ENCODE peak calls at places on chromosomes 16 and 17, in five cellular contexts. J is AG09309, G is fibroblast of lung, B is thoracic aorta, P is SJSA1. Q is an unnamed sample.

GRCh38 chr17:43958953-43959352 is 5.2 kb upstream of the PYY start:
- DNase-seq in J (no peak), G (peak), B (no peak), P (no peak), Q (no peak)

GRCh38 chr17:31550389-31551056 is 159.0 kb downstream of the RAB11FIP4 start:
- DNase-seq in J (no peak), G (no peak), B (no peak), P (no peak), Q (peak)

GRCh38 chr17:71200597-71200996 is 920.2 kb upstream of the SOX9 start:
- DNase-seq in J (no peak), G (no peak), B (no peak), P (no peak), Q (no peak)

GRCh38 chr16:4538067-4538385 is 547 bp downstream of the CDIP1 start:
- DNase-seq in J (no peak), G (no peak), B (no peak), P (no peak), Q (no peak)

GRCh38 chr16:11539635-11540034 is 47.1 kb downstream of the LITAF start:
- DNase-seq in J (no peak), G (no peak), B (no peak), P (no peak), Q (no peak)

GRCh38 chr17:63930951-63931575 is 1.1 kb downstream of the CD79B start:
- DNase-seq in J (no peak), G (no peak), B (no peak), P (no peak), Q (no peak)

GRCh38 chr17:37698132-37698615 is 46.7 kb downstream of the HNF1B start:
- DNase-seq in J (no peak), G (no peak), B (no peak), P (no peak), Q (peak)

GRCh38 chr17:27299384-27300049 is 5.6 kb downstream of the WSB1 start:
- DNase-seq in J (no peak), G (no peak), B (no peak), P (no peak), Q (no peak)

GRCh38 chr16:69688589-69688988 is 37.8 kb downstream of the NQO1 start:
- DNase-seq in J (no peak), G (no peak), B (no peak), P (no peak), Q (no peak)

GRCh38 chr17:8821446-8822105 is 22.4 kb upstream of the MFSD6L start:
- DNase-seq in J (no peak), G (no peak), B (no peak), P (no peak), Q (no peak)

GRCh38 chr16:59543641-59544040 is 809.5 kb upstream of the GOT2 start:
- DNase-seq in J (peak), G (peak), B (no peak), P (no peak), Q (peak)

GRCh38 chr17:78862073-78863023 is 21.7 kb upstream of the USP36 start:
- DNase-seq in J (peak), G (peak), B (peak), P (peak), Q (peak)

GRCh38 chr17:9183297-9183696 is 162.0 kb downstream of the NTN1 start:
- DNase-seq in J (no peak), G (no peak), B (no peak), P (no peak), Q (no peak)

GRCh38 chr16:58024673-58025350 is 742 bp upstream of the MMP15 start:
- DNase-seq in J (no peak), G (peak), B (no peak), P (no peak), Q (no peak)

GRCh38 chr16:86773339-86773715 is 195.0 kb downstream of the FOXL1 start:
- DNase-seq in J (no peak), G (no peak), B (no peak), P (no peak), Q (no peak)

GRCh38 chr17:34235389-34236028 is 19.6 kb upstream of the CCL2 start:
- DNase-seq in J (no peak), G (no peak), B (no peak), P (no peak), Q (peak)

GRCh38 chr17:68821860-68822693 is 133.1 kb downstream of the ABCA8 start:
- DNase-seq in J (peak), G (peak), B (no peak), P (peak), Q (peak)

GRCh38 chr17:79417589-79417988 is 193.3 kb downstream of the RBFOX3 start:
- DNase-seq in J (no peak), G (no peak), B (no peak), P (no peak), Q (no peak)

GRCh38 chr16:66996324-66996982 is 8.1 kb downstream of the CES4A start:
- DNase-seq in J (peak), G (peak), B (peak), P (no peak), Q (peak)

GRCh38 chr17:58415371-58416055 is 1.8 kb downstream of the RNF43 start:
- DNase-seq in J (no peak), G (no peak), B (no peak), P (no peak), Q (no peak)

GRCh38 chr17:43018932-43019331 is 3.3 kb downstream of the VAT1 start:
- DNase-seq in J (no peak), G (peak), B (no peak), P (no peak), Q (no peak)

GRCh38 chr17:57782642-57783337 is 37.7 kb upstream of the CCDC182 start:
- DNase-seq in J (no peak), G (no peak), B (no peak), P (no peak), Q (no peak)

GRCh38 chr17:45338996-45339535 is 22.2 kb upstream of the MAP3K14 start:
- DNase-seq in J (no peak), G (no peak), B (no peak), P (no peak), Q (no peak)

GRCh38 chr16:13935408-13935807 is 15.5 kb downstream of the ERCC4 start:
- DNase-seq in J (no peak), G (no peak), B (no peak), P (no peak), Q (no peak)

GRCh38 chr17:40124279-40125141 is 2.7 kb downstream of the MSL1 start:
- DNase-seq in J (no peak), G (peak), B (no peak), P (no peak), Q (no peak)

GRCh38 chr17:1147664-1148063 is 32.1 kb downstream of the ABR start:
- DNase-seq in J (no peak), G (peak), B (no peak), P (peak), Q (peak)

GRCh38 chr16:56715128-56715527 is 14.8 kb upstream of the NUP93 start:
- DNase-seq in J (no peak), G (no peak), B (no peak), P (no peak), Q (no peak)

GRCh38 chr17:2406903-2407790 is 6.3 kb upstream of the MNT start:
- DNase-seq in J (peak), G (peak), B (peak), P (peak), Q (peak)

GRCh38 chr16:23357761-23358290 is 55.7 kb downstream of the SCNN1B start:
- DNase-seq in J (no peak), G (no peak), B (no peak), P (no peak), Q (no peak)

GRCh38 chr17:42294469-42295398 is 6.4 kb downstream of the STAT5A start:
- DNase-seq in J (no peak), G (no peak), B (no peak), P (no peak), Q (no peak)

GRCh38 chr16:69481901-69482341 is 57.5 kb downstream of the CYB5B start:
- DNase-seq in J (no peak), G (peak), B (peak), P (no peak), Q (peak)

GRCh38 chr16:88870608-88871348 is 4.3 kb upstream of the PABPN1L start:
- DNase-seq in J (no peak), G (no peak), B (no peak), P (no peak), Q (no peak)

GRCh38 chr17:47704116-47704515 is 10.2 kb downstream of the TBKBP1 start:
- DNase-seq in J (no peak), G (no peak), B (no peak), P (no peak), Q (no peak)

DNA sequence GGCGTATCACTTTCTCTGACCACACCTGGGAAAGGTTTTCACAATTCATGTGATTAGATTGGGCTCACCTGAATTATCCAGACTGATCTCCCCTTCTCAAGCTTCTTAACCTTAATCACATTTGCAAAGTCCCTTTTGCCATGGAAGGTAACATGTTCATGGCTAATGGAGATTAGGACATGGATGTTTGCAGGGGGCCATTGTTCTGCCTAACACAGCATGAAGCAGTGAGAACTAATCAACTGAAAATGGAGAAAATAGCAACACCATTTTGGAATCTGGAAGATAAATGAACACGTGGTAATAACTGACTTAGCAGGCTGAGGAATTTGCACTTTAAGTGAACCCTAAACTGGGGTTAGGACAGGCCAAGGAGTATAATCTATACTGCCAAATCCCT is 25.0 kb upstream of the SBK1 start:
- DNase-seq in J (no peak), G (no peak), B (no peak), P (no peak), Q (no peak)
- H3K4me3 ChIP-seq in J (no peak), G (no peak), B (no peak), P (no peak), Q (no peak)

GRCh38 chr16:761580-761979 is 1.0 kb downstream of the MSLN start:
- DNase-seq in J (no peak), G (no peak), B (no peak), P (no peak), Q (no peak)

GRCh38 chr16:760065-760464 is 469 bp upstream of the MSLN start:
- DNase-seq in J (no peak), G (no peak), B (no peak), P (no peak), Q (no peak)

GRCh38 chr16:762049-762513 is 1.5 kb downstream of the MSLN start:
- DNase-seq in J (no peak), G (no peak), B (no peak), P (no peak), Q (no peak)

GRCh38 chr16:759110-759910 is 1.2 kb upstream of the MSLN start:
- DNase-seq in J (no peak), G (no peak), B (no peak), P (no peak), Q (no peak)

DNA sequence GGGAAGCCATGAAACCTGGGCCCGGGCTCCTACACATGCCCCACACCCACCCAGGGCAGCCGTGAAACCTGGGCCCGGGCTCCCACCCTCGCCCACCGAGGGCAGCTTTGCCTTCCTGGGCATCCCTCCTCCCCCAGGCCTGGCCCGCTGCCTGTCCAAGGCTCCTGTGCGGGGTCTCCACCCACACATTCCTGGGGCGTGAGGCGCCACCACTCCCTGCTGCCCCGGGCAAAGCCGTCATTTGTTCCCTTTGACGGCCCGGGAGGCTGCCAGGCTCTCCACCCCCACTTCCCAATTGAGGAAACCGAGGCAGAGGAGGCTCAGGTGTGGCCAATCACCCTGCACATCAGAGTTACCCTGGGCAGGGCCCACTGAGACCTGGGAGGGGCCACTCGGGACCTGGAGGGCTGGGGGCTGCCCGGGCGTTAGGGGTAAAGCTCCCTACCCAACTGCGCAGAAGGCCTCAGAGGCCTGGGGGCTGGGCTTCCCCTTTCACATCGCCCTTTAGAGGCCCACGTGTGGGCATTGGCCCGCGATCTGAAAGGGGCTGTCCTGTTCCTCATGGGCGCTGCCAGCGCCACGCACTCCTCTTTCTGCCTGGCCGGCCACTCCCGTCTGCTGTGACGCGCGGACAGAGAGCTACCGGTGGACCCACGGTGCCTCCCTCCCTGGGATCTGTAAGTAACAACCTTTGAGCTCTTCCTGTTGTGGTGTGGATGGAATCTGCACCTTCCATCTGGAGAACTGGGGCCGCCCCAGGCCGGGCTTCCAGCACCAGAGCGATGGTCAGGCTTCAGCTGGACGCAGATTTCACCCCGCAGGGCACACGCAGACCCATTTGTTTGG is at the start of gene MSLN:
- DNase-seq in J (no peak), G (no peak), B (no peak), P (no peak), Q (no peak)
- H3K4me3 ChIP-seq in J (no peak), G (no peak), B (no peak), P (no peak), Q (no peak)

GRCh38 chr17:13025264-13025627 is 7.4 kb upstream of the ELAC2 start:
- DNase-seq in J (no peak), G (no peak), B (no peak), P (no peak), Q (no peak)

GRCh38 chr17:13024526-13025263 is 6.9 kb upstream of the ELAC2 start:
- DNase-seq in J (no peak), G (peak), B (no peak), P (peak), Q (peak)

GRCh38 chr17:13027246-13027645 is 9.4 kb upstream of the ELAC2 start:
- DNase-seq in J (no peak), G (no peak), B (no peak), P (no peak), Q (no peak)

GRCh38 chr17:13025687-13026086 is 7.9 kb upstream of the ELAC2 start:
- DNase-seq in J (no peak), G (no peak), B (no peak), P (no peak), Q (no peak)

DNA sequence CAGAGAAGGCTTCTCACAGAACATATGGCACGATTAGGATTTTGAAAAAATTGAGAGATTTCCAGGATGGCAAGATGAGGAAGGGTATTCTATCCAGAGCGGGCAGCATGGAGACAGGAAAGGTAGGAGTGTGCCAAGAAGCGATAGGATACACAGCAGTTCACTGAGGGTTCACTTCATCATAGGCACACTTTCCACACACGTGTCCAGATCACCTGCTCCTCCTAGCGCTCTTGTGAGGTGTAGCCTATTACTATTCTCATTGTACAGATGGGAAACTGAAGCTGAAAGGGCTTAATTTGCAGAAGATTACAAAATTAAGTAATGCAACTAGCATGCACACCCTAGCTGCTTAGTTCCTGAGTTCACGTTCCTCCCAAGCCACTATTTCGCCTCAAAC is 6.2 kb upstream of the ELAC2 start:
- DNase-seq in J (no peak), G (no peak), B (no peak), P (no peak), Q (no peak)
- H3K4me3 ChIP-seq in J (no peak), G (no peak), B (peak), P (no peak), Q (no peak)

GRCh38 chr17:16251043-16251442 is 34.0 kb downstream of the PIGL start:
- DNase-seq in J (no peak), G (no peak), B (no peak), P (no peak), Q (no peak)
- H3K4me3 ChIP-seq in J (no peak), G (no peak), B (no peak), P (no peak), Q (no peak)

GRCh38 chr17:7211512-7212277 is 7.9 kb downstream of the DLG4 start:
- DNase-seq in J (no peak), G (no peak), B (no peak), P (no peak), Q (no peak)
- H3K4me3 ChIP-seq in J (no peak), G (peak), B (no peak), P (no peak), Q (peak)

GRCh38 chr17:76537578-76538280 is at the start of gene CYGB:
- DNase-seq in J (no peak), G (peak), B (no peak), P (peak), Q (no peak)
- H3K4me3 ChIP-seq in J (peak), G (peak), B (peak), P (peak), Q (peak)

Q was measured in astrocyte of the spinal cord.